ENCODE peak calls at places on chromosomes 2 and 18, in seven cellular contexts. F is activated effector memory CD4-positive, alpha-beta T cell treated with Interleukin-2 at 50 U/mL for 16 hours; C is stimulated activated CD8-positive, alpha-beta memory T cell treated with anti-CD3 and anti-CD28 coated beads, Interleukin-4, amount 100 ng/mL, for 48 hours; J is prostate gland; M is ACHN; I is immature natural killer cell; G is activated T-helper 1 cell treated with Interleukin-2 at 50 U/mL for 16 hours. O is an unnamed sample.

GRCh38 chr2:45851576-45852304 is 200.3 kb downstream of the PRKCE start:
- DNase-seq in G (no peak), J (peak), I (no peak), F (no peak), C (no peak), M (peak), O (peak)

GRCh38 chr2:74275228-74275627 is 68.0 kb downstream of the SLC4A5 start:
- DNase-seq in M (no peak), I (no peak), G (no peak), J (no peak), F (no peak), C (no peak), O (no peak)

GRCh38 chr2:149739171-149739879 is 151.8 kb upstream of the MMADHC start:
- DNase-seq in J (no peak), I (no peak), M (no peak), C (no peak), G (no peak), F (no peak), O (no peak)

GRCh38 chr18:62659698-62660097 is 55.6 kb upstream of the PHLPP1 start:
- DNase-seq in C (no peak), G (no peak), I (no peak), M (no peak), J (no peak), F (no peak), O (no peak)

GRCh38 chr18:38081516-38081915 is 515.9 kb upstream of the CELF4 start:
- DNase-seq in J (no peak), I (no peak), G (no peak), F (no peak), M (no peak), C (no peak), O (no peak)

GRCh38 chr2:26692814-26693286 is 328 bp downstream of the KCNK3 start:
- DNase-seq in M (peak), F (no peak), I (no peak), J (no peak), C (no peak), G (no peak), O (no peak)

GRCh38 chr2:175734679-175735078 is 267.4 kb downstream of the LNPK start:
- DNase-seq in M (no peak), J (no peak), I (no peak), C (no peak), F (no peak), G (no peak), O (peak)

GRCh38 chr2:134758632-134759031 is 39.8 kb upstream of the TMEM163 start:
- DNase-seq in G (no peak), I (no peak), C (no peak), F (no peak), J (no peak), M (no peak), O (no peak)

GRCh38 chr2:59594671-59595222 is 958.7 kb downstream of the BCL11A start:
- DNase-seq in C (no peak), M (no peak), F (no peak), G (no peak), I (peak), J (no peak), O (no peak)

GRCh38 chr2:170146784-170147183 is 31.2 kb upstream of the MYO3B start:
- DNase-seq in M (no peak), J (no peak), G (no peak), F (no peak), C (no peak), I (no peak), O (no peak)

GRCh38 chr2:23069156-23069555 is 315.8 kb upstream of the KLHL29 start:
- DNase-seq in I (no peak), G (no peak), M (no peak), C (no peak), F (no peak), J (no peak), O (no peak)

GRCh38 chr18:59051470-59052165 is 88.1 kb upstream of the SEC11C start:
- DNase-seq in I (no peak), C (no peak), G (no peak), M (no peak), F (no peak), J (no peak), O (peak)

GRCh38 chr2:75560022-75560767 is 544 bp downstream of the EVA1A start:
- DNase-seq in G (no peak), M (peak), J (peak), C (no peak), F (no peak), I (no peak), O (peak)

GRCh38 chr2:160590664-160591063 is 97.1 kb upstream of the RBMS1 start:
- DNase-seq in I (no peak), J (no peak), F (no peak), M (no peak), G (no peak), C (no peak), O (no peak)

O was measured in LHCN-M2.